ENCODE peak calls at places on chromosomes 3 and 15, in ten cellular contexts. D is HT1080; N is IMR-90; J is mesendoderm; S is non-pigmented ciliary epithelial cell; M is activated T-helper 9 cell treated with anti-CD3 and anti-CD28 coated beads, Interleukin-2, amount 50 U/mL, for 16 hours; Y is T-helper 1 cell; U is neural crest cell; O is naive thymus-derived CD4-positive, alpha-beta T cell; K is A549. C is an unnamed sample.

GRCh38 chr3:51559266-51559907 is 20.9 kb downstream of the RAD54L2 start:
- DNase-seq in D (no peak), N (peak), J (no peak), S (no peak), M (no peak), Y (no peak), U (no peak), O (no peak), K (no peak), C (no peak)

GRCh38 chr3:134606033-134607025 is 44.5 kb downstream of the KY start:
- DNase-seq in D (peak), N (no peak), J (no peak), S (no peak), M (no peak), Y (no peak), U (no peak), O (no peak), K (no peak), C (no peak)

GRCh38 chr3:142244056-142244455 is 18.7 kb upstream of the GK5 start:
- DNase-seq in D (no peak), N (no peak), J (no peak), S (no peak), M (no peak), Y (no peak), U (no peak), O (no peak), K (no peak), C (no peak)

GRCh38 chr15:75597667-75598341 is 18.7 kb upstream of the PTPN9 start:
- DNase-seq in D (no peak), N (no peak), J (peak), S (no peak), M (no peak), Y (no peak), U (no peak), O (peak), K (peak), C (peak)

GRCh38 chr3:72629191-72629611 is 219.0 kb downstream of the SHQ1 start:
- DNase-seq in D (peak), N (no peak), J (peak), S (no peak), M (no peak), Y (no peak), U (no peak), O (no peak), K (no peak), C (no peak)

GRCh38 chr15:76190767-76191538 is 120.3 kb downstream of the ETFA start:
- DNase-seq in D (peak), N (peak), J (peak), S (no peak), M (peak), Y (peak), U (peak), O (peak), K (peak), C (peak)

GRCh38 chr3:47758261-47759025 is 23.2 kb downstream of the SMARCC1 start:
- DNase-seq in D (no peak), N (no peak), J (no peak), S (no peak), M (no peak), Y (no peak), U (no peak), O (no peak), K (no peak), C (no peak)

GRCh38 chr15:37679627-37680026 is 254.8 kb upstream of the TMCO5A start:
- DNase-seq in D (no peak), N (no peak), J (no peak), S (no peak), M (no peak), Y (no peak), U (no peak), O (no peak), K (no peak), C (no peak)

GRCh38 chr3:170410428-170411029 is 8.1 kb upstream of the CLDN11 start:
- DNase-seq in D (peak), N (no peak), J (peak), S (no peak), M (no peak), Y (no peak), U (no peak), O (no peak), K (peak), C (no peak)

GRCh38 chr3:115187149-115187757 is 40.2 kb upstream of the ZBTB20 start:
- DNase-seq in D (no peak), N (no peak), J (no peak), S (no peak), M (no peak), Y (no peak), U (no peak), O (no peak), K (no peak), C (no peak)

GRCh38 chr3:40073310-40074007 is 236.0 kb upstream of the EIF1B start:
- DNase-seq in D (peak), N (no peak), J (peak), S (no peak), M (no peak), Y (no peak), U (no peak), O (no peak), K (no peak), C (no peak)

GRCh38 chr3:124383051-124383450 is 347.2 kb upstream of the UMPS start:
- DNase-seq in D (no peak), N (no peak), J (peak), S (no peak), M (no peak), Y (no peak), U (no peak), O (no peak), K (no peak), C (no peak)

GRCh38 chr15:85016275-85016674 is 34.6 kb downstream of the PDE8A start:
- DNase-seq in D (no peak), N (no peak), J (no peak), S (no peak), M (no peak), Y (no peak), U (no peak), O (no peak), K (no peak), C (no peak)

GRCh38 chr15:63833246-63833696 is 477 bp downstream of the HERC1 start:
- DNase-seq in D (peak), N (peak), J (peak), S (no peak), M (peak), Y (peak), U (peak), O (peak), K (no peak), C (peak)

GRCh38 chr3:192887047-192887446 is 30.6 kb downstream of the MB21D2 start:
- DNase-seq in D (peak), N (peak), J (peak), S (peak), M (no peak), Y (no peak), U (no peak), O (no peak), K (peak), C (no peak)

GRCh38 chr15:74209997-74210573 is 7.5 kb upstream of the STRA6 start:
- DNase-seq in D (no peak), N (peak), J (no peak), S (no peak), M (no peak), Y (no peak), U (no peak), O (no peak), K (no peak), C (no peak)

GRCh38 chr15:38781196-38781595 is 216.6 kb upstream of the RASGRP1 start:
- DNase-seq in D (no peak), N (no peak), J (no peak), S (no peak), M (no peak), Y (no peak), U (no peak), O (no peak), K (no peak), C (no peak)

GRCh38 chr3:15794842-15795562 is 2.8 kb downstream of the ANKRD28 start:
- DNase-seq in D (no peak), N (no peak), J (no peak), S (no peak), M (no peak), Y (no peak), U (no peak), O (no peak), K (no peak), C (no peak)

GRCh38 chr3:51953445-51953844 is 1.7 kb upstream of the GPR62 start:
- DNase-seq in D (peak), N (peak), J (no peak), S (no peak), M (no peak), Y (no peak), U (no peak), O (no peak), K (no peak), C (no peak)

C was measured in stimulated activated effector memory CD8-positive, alpha-beta T cell treated with anti-CD3 and anti-CD28 coated beads, Interleukin-12 subunit alpha, Interleukin-12 subunit beta, amount 100 ng/mL, for 72 hours.